ENCODE peak calls at places on chromosome 13, in ten cellular contexts. One of them, this sample, is unnamed.

GRCh38 chr13:59834801-59835200 is 328.9 kb downstream of the DIAPH3 start:
- DNase-seq in neural progenitor cell: no peak
- DNase-seq in psoas muscle: no peak
- DNase-seq in cardiac muscle cell: peak; percentile 17
- DNase-seq in heart left ventricle: no peak
- DNase-seq in ascending aorta: no peak
- DNase-seq in AG04450: no peak
- DNase-seq in cardiac fibroblast: peak; percentile 9
- DNase-seq in kidney epithelial cell: no peak
- DNase-seq in CD8-positive, alpha-beta T cell: no peak
- DNase-seq in this sample: peak; percentile 37

GRCh38 chr13:50094615-50095293 is 79.5 kb downstream of the KCNRG start:
- DNase-seq in psoas muscle: no peak
- DNase-seq in cardiac muscle cell: no peak
- DNase-seq in neural progenitor cell: no peak
- DNase-seq in cardiac fibroblast: peak; percentile 62
- DNase-seq in kidney epithelial cell: no peak
- DNase-seq in heart left ventricle: no peak
- DNase-seq in ascending aorta: no peak
- DNase-seq in AG04450: no peak
- DNase-seq in CD8-positive, alpha-beta T cell: no peak
- DNase-seq in this sample: no peak

GRCh38 chr13:111117289-111117688 is 2.2 kb downstream of the ARHGEF7 start:
- DNase-seq in AG04450: no peak
- DNase-seq in cardiac muscle cell: no peak
- DNase-seq in kidney epithelial cell: no peak
- DNase-seq in psoas muscle: no peak
- DNase-seq in heart left ventricle: no peak
- DNase-seq in cardiac fibroblast: no peak
- DNase-seq in neural progenitor cell: no peak
- DNase-seq in ascending aorta: no peak
- DNase-seq in CD8-positive, alpha-beta T cell: no peak
- DNase-seq in this sample: no peak

GRCh38 chr13:100633461-100633860 is 41.1 kb downstream of the TMTC4 start:
- DNase-seq in heart left ventricle: no peak
- DNase-seq in cardiac muscle cell: peak; percentile 60
- DNase-seq in neural progenitor cell: no peak
- DNase-seq in AG04450: peak; percentile 80
- DNase-seq in psoas muscle: no peak
- DNase-seq in kidney epithelial cell: peak; percentile 80
- DNase-seq in ascending aorta: no peak
- DNase-seq in cardiac fibroblast: peak; percentile 96
- DNase-seq in CD8-positive, alpha-beta T cell: no peak
- DNase-seq in this sample: peak; percentile 79

GRCh38 chr13:33957497-33957905 is 139.6 kb downstream of the RFC3 start:
- DNase-seq in ascending aorta: no peak
- DNase-seq in psoas muscle: no peak
- DNase-seq in neural progenitor cell: no peak
- DNase-seq in kidney epithelial cell: no peak
- DNase-seq in CD8-positive, alpha-beta T cell: no peak
- DNase-seq in AG04450: no peak
- DNase-seq in heart left ventricle: no peak
- DNase-seq in cardiac fibroblast: no peak
- DNase-seq in cardiac muscle cell: no peak
- DNase-seq in this sample: no peak

GRCh38 chr13:62653371-62653770 is 1237.7 kb upstream of the PCDH20 start:
- DNase-seq in ascending aorta: no peak
- DNase-seq in AG04450: no peak
- DNase-seq in CD8-positive, alpha-beta T cell: no peak
- DNase-seq in kidney epithelial cell: no peak
- DNase-seq in heart left ventricle: no peak
- DNase-seq in cardiac muscle cell: no peak
- DNase-seq in neural progenitor cell: no peak
- DNase-seq in cardiac fibroblast: no peak
- DNase-seq in psoas muscle: no peak
- DNase-seq in this sample: no peak

GRCh38 chr13:70568571-70568970 is 460.3 kb upstream of the KLHL1 start:
- DNase-seq in neural progenitor cell: peak; percentile 53
- DNase-seq in cardiac fibroblast: peak; percentile 69
- DNase-seq in cardiac muscle cell: peak; percentile 53
- DNase-seq in ascending aorta: no peak
- DNase-seq in heart left ventricle: no peak
- DNase-seq in kidney epithelial cell: no peak
- DNase-seq in psoas muscle: no peak
- DNase-seq in CD8-positive, alpha-beta T cell: no peak
- DNase-seq in AG04450: no peak
- DNase-seq in this sample: no peak

GRCh38 chr13:106173346-106173745 is 362.1 kb downstream of the EFNB2 start:
- DNase-seq in kidney epithelial cell: peak; percentile 85
- DNase-seq in heart left ventricle: no peak
- DNase-seq in neural progenitor cell: no peak
- DNase-seq in cardiac muscle cell: no peak
- DNase-seq in ascending aorta: no peak
- DNase-seq in CD8-positive, alpha-beta T cell: no peak
- DNase-seq in cardiac fibroblast: no peak
- DNase-seq in AG04450: no peak
- DNase-seq in psoas muscle: no peak
- DNase-seq in this sample: no peak

GRCh38 chr13:77406644-77407440 is 79.9 kb upstream of the MYCBP2 start:
- DNase-seq in ascending aorta: no peak
- DNase-seq in heart left ventricle: no peak
- DNase-seq in CD8-positive, alpha-beta T cell: no peak
- DNase-seq in neural progenitor cell: no peak
- DNase-seq in kidney epithelial cell: no peak
- DNase-seq in cardiac muscle cell: no peak
- DNase-seq in psoas muscle: no peak
- DNase-seq in AG04450: no peak
- DNase-seq in cardiac fibroblast: no peak
- DNase-seq in this sample: no peak

GRCh38 chr13:46172531-46172991 is 9.4 kb downstream of the LCP1 start:
- DNase-seq in psoas muscle: no peak
- DNase-seq in heart left ventricle: no peak
- DNase-seq in AG04450: no peak
- DNase-seq in cardiac fibroblast: peak; percentile 9
- DNase-seq in cardiac muscle cell: no peak
- DNase-seq in ascending aorta: no peak
- DNase-seq in neural progenitor cell: no peak
- DNase-seq in CD8-positive, alpha-beta T cell: peak; percentile 68
- DNase-seq in kidney epithelial cell: no peak
- DNase-seq in this sample: no peak

GRCh38 chr13:46170687-46171086 is 11.3 kb downstream of the LCP1 start:
- DNase-seq in CD8-positive, alpha-beta T cell: no peak
- DNase-seq in AG04450: no peak
- DNase-seq in kidney epithelial cell: no peak
- DNase-seq in ascending aorta: no peak
- DNase-seq in neural progenitor cell: no peak
- DNase-seq in cardiac fibroblast: peak; percentile 44
- DNase-seq in psoas muscle: no peak
- DNase-seq in heart left ventricle: no peak
- DNase-seq in cardiac muscle cell: peak; percentile 69
- DNase-seq in this sample: no peak

GRCh38 chr13:46170268-46170667 is 11.7 kb downstream of the LCP1 start:
- DNase-seq in heart left ventricle: no peak
- DNase-seq in cardiac muscle cell: no peak
- DNase-seq in cardiac fibroblast: no peak
- DNase-seq in kidney epithelial cell: no peak
- DNase-seq in ascending aorta: no peak
- DNase-seq in AG04450: no peak
- DNase-seq in CD8-positive, alpha-beta T cell: no peak
- DNase-seq in psoas muscle: no peak
- DNase-seq in neural progenitor cell: no peak
- DNase-seq in this sample: no peak

GRCh38 chr13:46171223-46171622 is 10.8 kb downstream of the LCP1 start:
- DNase-seq in ascending aorta: no peak
- DNase-seq in cardiac muscle cell: no peak
- DNase-seq in cardiac fibroblast: no peak
- DNase-seq in AG04450: no peak
- DNase-seq in kidney epithelial cell: no peak
- DNase-seq in neural progenitor cell: no peak
- DNase-seq in heart left ventricle: no peak
- DNase-seq in psoas muscle: no peak
- DNase-seq in CD8-positive, alpha-beta T cell: no peak
- DNase-seq in this sample: no peak

GRCh38 chr13:46171739-46172138 is 10.2 kb downstream of the LCP1 start:
- DNase-seq in psoas muscle: no peak
- DNase-seq in cardiac muscle cell: no peak
- DNase-seq in ascending aorta: no peak
- DNase-seq in neural progenitor cell: no peak
- DNase-seq in heart left ventricle: no peak
- DNase-seq in CD8-positive, alpha-beta T cell: no peak
- DNase-seq in cardiac fibroblast: no peak
- DNase-seq in AG04450: no peak
- DNase-seq in kidney epithelial cell: no peak
- DNase-seq in this sample: no peak
- H3K4me3 ChIP-seq in psoas muscle: no peak overlapping the region
- H3K4me3 ChIP-seq in cardiac muscle cell: no peak overlapping the region
- H3K4me3 ChIP-seq in ascending aorta: no peak overlapping the region
- H3K4me3 ChIP-seq in neural progenitor cell: no peak overlapping the region
- H3K4me3 ChIP-seq in heart left ventricle: no peak overlapping the region
- H3K4me3 ChIP-seq in CD8-positive, alpha-beta T cell: peak overlapping the region; percentile 8
- H3K4me3 ChIP-seq in cardiac fibroblast: no peak overlapping the region
- H3K4me3 ChIP-seq in AG04450: no peak overlapping the region
- H3K4me3 ChIP-seq in kidney epithelial cell: no peak overlapping the region
- H3K4me3 ChIP-seq in this sample: no peak overlapping the region

GRCh38 chr13:44438234-44438579 is 64.6 kb downstream of the SERP2 start:
- DNase-seq in neural progenitor cell: no peak
- DNase-seq in cardiac muscle cell: no peak
- DNase-seq in cardiac fibroblast: no peak
- DNase-seq in CD8-positive, alpha-beta T cell: no peak
- DNase-seq in kidney epithelial cell: no peak
- DNase-seq in ascending aorta: no peak
- DNase-seq in AG04450: no peak
- DNase-seq in psoas muscle: no peak
- DNase-seq in heart left ventricle: no peak
- DNase-seq in this sample: no peak

GRCh38 chr13:44439615-44440014 is 66.0 kb downstream of the SERP2 start:
- DNase-seq in neural progenitor cell: no peak
- DNase-seq in psoas muscle: no peak
- DNase-seq in AG04450: no peak
- DNase-seq in CD8-positive, alpha-beta T cell: no peak
- DNase-seq in kidney epithelial cell: no peak
- DNase-seq in heart left ventricle: no peak
- DNase-seq in ascending aorta: no peak
- DNase-seq in cardiac muscle cell: no peak
- DNase-seq in cardiac fibroblast: no peak
- DNase-seq in this sample: no peak

GRCh38 chr13:44436589-44437337 is 63.1 kb downstream of the SERP2 start:
- DNase-seq in AG04450: peak; percentile 85
- DNase-seq in CD8-positive, alpha-beta T cell: peak; percentile 47
- DNase-seq in cardiac muscle cell: peak; percentile 96
- DNase-seq in cardiac fibroblast: peak; percentile 91
- DNase-seq in heart left ventricle: peak; percentile 95
- DNase-seq in kidney epithelial cell: peak; percentile 77
- DNase-seq in psoas muscle: peak; percentile 90
- DNase-seq in ascending aorta: peak; percentile 78
- DNase-seq in neural progenitor cell: peak; percentile 97
- DNase-seq in this sample: peak; percentile 49

GRCh38 chr13:44435142-44435982 is 61.7 kb downstream of the SERP2 start:
- DNase-seq in cardiac fibroblast: peak; percentile 99
- DNase-seq in cardiac muscle cell: peak; percentile 99
- DNase-seq in neural progenitor cell: peak; percentile 99
- DNase-seq in psoas muscle: peak; percentile 92
- DNase-seq in CD8-positive, alpha-beta T cell: peak; percentile 88
- DNase-seq in heart left ventricle: peak; percentile 94
- DNase-seq in kidney epithelial cell: peak; percentile 93
- DNase-seq in AG04450: peak; percentile 97
- DNase-seq in ascending aorta: peak; percentile 93
- DNase-seq in this sample: peak; percentile 82

GRCh38 chr13:44437356-44438233 is 64.0 kb downstream of the SERP2 start:
- DNase-seq in cardiac fibroblast: peak; percentile 73
- DNase-seq in psoas muscle: no peak
- DNase-seq in cardiac muscle cell: peak; percentile 57
- DNase-seq in heart left ventricle: no peak
- DNase-seq in kidney epithelial cell: no peak
- DNase-seq in AG04450: no peak
- DNase-seq in neural progenitor cell: peak; percentile 47
- DNase-seq in CD8-positive, alpha-beta T cell: no peak
- DNase-seq in ascending aorta: no peak
- DNase-seq in this sample: peak; percentile 4
- TF ChIP-seq CTCF in cardiac fibroblast: no peak
- TF ChIP-seq CTCF in psoas muscle: peak; percentile 63
- TF ChIP-seq CTCF in cardiac muscle cell: peak; percentile 36
- TF ChIP-seq CTCF in heart left ventricle: peak; percentile 71
- TF ChIP-seq CTCF in kidney epithelial cell: peak; percentile 22
- TF ChIP-seq CTCF in AG04450: peak; percentile 49
- TF ChIP-seq CTCF in neural progenitor cell: peak; percentile 75
- TF ChIP-seq CTCF in CD8-positive, alpha-beta T cell: peak; percentile 67
- TF ChIP-seq CTCF in ascending aorta: no peak
- TF ChIP-seq CTCF in this sample: no peak

GRCh38 chr13:46665630-46666482 is 112.9 kb downstream of the LRCH1 start:
- DNase-seq in cardiac muscle cell: no peak
- DNase-seq in cardiac fibroblast: no peak
- DNase-seq in kidney epithelial cell: no peak
- DNase-seq in psoas muscle: no peak
- DNase-seq in neural progenitor cell: no peak
- DNase-seq in ascending aorta: no peak
- DNase-seq in AG04450: no peak
- DNase-seq in CD8-positive, alpha-beta T cell: no peak
- DNase-seq in heart left ventricle: no peak
- DNase-seq in this sample: no peak

GRCh38 chr13:46666727-46667456 is 113.9 kb downstream of the LRCH1 start:
- DNase-seq in ascending aorta: no peak
- DNase-seq in heart left ventricle: no peak
- DNase-seq in CD8-positive, alpha-beta T cell: no peak
- DNase-seq in AG04450: no peak
- DNase-seq in psoas muscle: no peak
- DNase-seq in neural progenitor cell: peak; percentile 63
- DNase-seq in cardiac muscle cell: no peak
- DNase-seq in kidney epithelial cell: no peak
- DNase-seq in cardiac fibroblast: no peak
- DNase-seq in this sample: no peak

GRCh38 chr13:46663644-46664043 is 110.7 kb downstream of the LRCH1 start:
- DNase-seq in psoas muscle: no peak
- DNase-seq in CD8-positive, alpha-beta T cell: no peak
- DNase-seq in neural progenitor cell: no peak
- DNase-seq in cardiac fibroblast: peak; percentile 35
- DNase-seq in kidney epithelial cell: no peak
- DNase-seq in ascending aorta: no peak
- DNase-seq in AG04450: no peak
- DNase-seq in cardiac muscle cell: no peak
- DNase-seq in heart left ventricle: no peak
- DNase-seq in this sample: no peak

GRCh38 chr13:46664195-46664594 is 111.2 kb downstream of the LRCH1 start:
- DNase-seq in neural progenitor cell: no peak
- DNase-seq in kidney epithelial cell: no peak
- DNase-seq in cardiac fibroblast: no peak
- DNase-seq in psoas muscle: no peak
- DNase-seq in CD8-positive, alpha-beta T cell: no peak
- DNase-seq in ascending aorta: no peak
- DNase-seq in AG04450: no peak
- DNase-seq in heart left ventricle: no peak
- DNase-seq in cardiac muscle cell: no peak
- DNase-seq in this sample: no peak

GRCh38 chr13:46665243-46665629 is 112.3 kb downstream of the LRCH1 start:
- DNase-seq in neural progenitor cell: no peak
- DNase-seq in psoas muscle: no peak
- DNase-seq in cardiac fibroblast: no peak
- DNase-seq in ascending aorta: no peak
- DNase-seq in CD8-positive, alpha-beta T cell: no peak
- DNase-seq in cardiac muscle cell: no peak
- DNase-seq in kidney epithelial cell: no peak
- DNase-seq in heart left ventricle: no peak
- DNase-seq in AG04450: no peak
- DNase-seq in this sample: no peak
- H3K4me3 ChIP-seq in neural progenitor cell: no peak overlapping the region
- H3K4me3 ChIP-seq in psoas muscle: no peak overlapping the region
- H3K4me3 ChIP-seq in cardiac fibroblast: no peak overlapping the region
- H3K4me3 ChIP-seq in ascending aorta: no peak overlapping the region
- H3K4me3 ChIP-seq in CD8-positive, alpha-beta T cell: no peak overlapping the region
- H3K4me3 ChIP-seq in cardiac muscle cell: no peak overlapping the region
- H3K4me3 ChIP-seq in kidney epithelial cell: no peak overlapping the region
- H3K4me3 ChIP-seq in heart left ventricle: no peak overlapping the region
- H3K4me3 ChIP-seq in AG04450: no peak overlapping the region
- H3K4me3 ChIP-seq in this sample: no peak overlapping the region

GRCh38 chr13:112225429-112226090 is 150.6 kb upstream of the SPACA7 start:
- DNase-seq in heart left ventricle: no peak
- DNase-seq in cardiac muscle cell: no peak
- DNase-seq in AG04450: no peak
- DNase-seq in cardiac fibroblast: no peak
- DNase-seq in psoas muscle: no peak
- DNase-seq in kidney epithelial cell: no peak
- DNase-seq in ascending aorta: no peak
- DNase-seq in CD8-positive, alpha-beta T cell: no peak
- DNase-seq in neural progenitor cell: no peak
- DNase-seq in this sample: no peak
- TF ChIP-seq CTCF in heart left ventricle: no peak
- TF ChIP-seq CTCF in cardiac muscle cell: no peak
- TF ChIP-seq CTCF in AG04450: no peak
- TF ChIP-seq CTCF in cardiac fibroblast: no peak
- TF ChIP-seq CTCF in psoas muscle: no peak
- TF ChIP-seq CTCF in kidney epithelial cell: no peak
- TF ChIP-seq CTCF in ascending aorta: no peak
- TF ChIP-seq CTCF in CD8-positive, alpha-beta T cell: no peak
- TF ChIP-seq CTCF in neural progenitor cell: peak; percentile 18
- TF ChIP-seq CTCF in this sample: no peak